ENCODE peak calls at places on chromosome 19, in ten cellular contexts. D is uterus, B is transverse colon, R is epithelial cell of esophagus, I is pancreas, Y is endothelial cell, H is RWPE1, G is IMR-90, K is H9, F is ovary. T is an unnamed sample.

GRCh38 chr19:48390188-48391099 is 907 bp downstream of the KDELR1 start:
- DNase-seq in D (peak), B (peak), R (peak), I (peak), Y (peak), H (peak), G (peak), K (peak), F (peak), T (peak)

GRCh38 chr19:44111910-44112463 is 1.2 kb upstream of the ZNF225 start:
- DNase-seq in D (no peak), B (no peak), R (peak), I (no peak), Y (peak), H (peak), G (peak), K (peak), F (no peak), T (peak)

GRCh38 chr19:18433039-18433691 is 4.8 kb downstream of the ISYNA1 start:
- DNase-seq in D (peak), B (no peak), R (no peak), I (no peak), Y (no peak), H (no peak), G (no peak), K (peak), F (peak), T (no peak)

GRCh38 chr19:55642153-55643002 is 1.1 kb upstream of the ZNF581 start:
- DNase-seq in D (no peak), B (peak), R (peak), I (no peak), Y (no peak), H (no peak), G (no peak), K (no peak), F (peak), T (no peak)

GRCh38 chr19:39293394-39293793 is 2.8 kb upstream of the IFNL1 start:
- DNase-seq in D (no peak), B (no peak), R (no peak), I (peak), Y (no peak), H (no peak), G (no peak), K (no peak), F (no peak), T (no peak)

GRCh38 chr19:44576843-44577565 is 36.4 kb upstream of the IGSF23 start:
- DNase-seq in D (no peak), B (peak), R (peak), I (no peak), Y (peak), H (peak), G (peak), K (peak), F (no peak), T (peak)

GRCh38 chr19:45917421-45918091 is 3.0 kb upstream of the NANOS2 start:
- DNase-seq in D (no peak), B (no peak), R (no peak), I (no peak), Y (no peak), H (no peak), G (no peak), K (no peak), F (no peak), T (no peak)

GRCh38 chr19:34306824-34307223 is 52.5 kb downstream of the GARRE1 start:
- DNase-seq in D (no peak), B (no peak), R (no peak), I (no peak), Y (no peak), H (no peak), G (no peak), K (no peak), F (no peak), T (no peak)

GRCh38 chr19:45601115-45601514 is 897 bp downstream of the GPR4 start:
- DNase-seq in D (no peak), B (no peak), R (no peak), I (no peak), Y (peak), H (no peak), G (no peak), K (no peak), F (no peak), T (no peak)

GRCh38 chr19:47761566-47761965 is 16.2 kb downstream of the NOP53 start:
- DNase-seq in D (no peak), B (no peak), R (no peak), I (no peak), Y (no peak), H (no peak), G (no peak), K (no peak), F (no peak), T (no peak)

GRCh38 chr19:38875656-38876345 is 2.3 kb downstream of the RINL start:
- DNase-seq in D (no peak), B (no peak), R (no peak), I (no peak), Y (no peak), H (no peak), G (no peak), K (no peak), F (no peak), T (no peak)

GRCh38 chr19:13053761-13054604 is 48.7 kb downstream of the LYL1 start:
- DNase-seq in D (peak), B (peak), R (peak), I (peak), Y (peak), H (peak), G (peak), K (no peak), F (peak), T (peak)

DNA sequence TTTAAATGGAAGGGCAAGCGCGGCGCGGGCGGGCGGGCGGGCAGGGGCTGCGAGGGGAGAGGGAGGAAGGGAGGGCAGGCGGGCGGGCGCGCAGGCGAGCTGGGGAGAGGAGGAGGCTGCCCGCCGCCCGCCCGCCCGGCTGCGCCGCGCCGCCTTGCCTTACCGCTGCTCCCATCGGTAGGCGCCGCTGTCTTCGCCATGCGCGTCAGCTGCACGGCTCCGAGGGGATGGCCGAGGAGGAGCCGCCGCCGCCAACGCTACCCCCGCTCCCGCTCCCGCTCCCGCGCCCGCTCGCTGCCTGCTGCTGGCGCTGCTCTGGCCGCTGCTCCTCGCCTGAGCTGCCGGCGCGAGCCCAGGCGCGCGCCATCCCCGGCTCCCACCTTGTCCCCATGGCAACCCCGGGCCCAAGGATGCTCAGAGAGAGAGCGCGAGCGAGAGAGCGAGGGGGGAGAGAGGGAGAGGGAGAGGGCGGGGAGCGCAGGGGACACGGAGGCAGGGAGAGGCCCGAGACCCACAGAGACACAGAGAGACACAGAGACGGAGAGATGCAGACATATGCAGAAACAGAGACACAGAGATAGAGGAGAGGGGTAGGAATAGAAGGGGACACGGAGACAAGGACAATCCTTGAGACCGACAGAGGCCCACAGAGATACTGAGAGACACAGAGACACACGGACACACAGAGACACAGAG is 40.3 kb downstream of the DEDD2 start:
- DNase-seq in D (peak), B (peak), R (peak), I (peak), Y (peak), H (peak), G (peak), K (peak), F (peak), T (peak)
- TF ChIP-seq CTCF in D (peak), B (peak), R (peak), I (peak), Y (no peak), H (peak), G (peak), K (peak), F (peak), T (no peak)

DNA sequence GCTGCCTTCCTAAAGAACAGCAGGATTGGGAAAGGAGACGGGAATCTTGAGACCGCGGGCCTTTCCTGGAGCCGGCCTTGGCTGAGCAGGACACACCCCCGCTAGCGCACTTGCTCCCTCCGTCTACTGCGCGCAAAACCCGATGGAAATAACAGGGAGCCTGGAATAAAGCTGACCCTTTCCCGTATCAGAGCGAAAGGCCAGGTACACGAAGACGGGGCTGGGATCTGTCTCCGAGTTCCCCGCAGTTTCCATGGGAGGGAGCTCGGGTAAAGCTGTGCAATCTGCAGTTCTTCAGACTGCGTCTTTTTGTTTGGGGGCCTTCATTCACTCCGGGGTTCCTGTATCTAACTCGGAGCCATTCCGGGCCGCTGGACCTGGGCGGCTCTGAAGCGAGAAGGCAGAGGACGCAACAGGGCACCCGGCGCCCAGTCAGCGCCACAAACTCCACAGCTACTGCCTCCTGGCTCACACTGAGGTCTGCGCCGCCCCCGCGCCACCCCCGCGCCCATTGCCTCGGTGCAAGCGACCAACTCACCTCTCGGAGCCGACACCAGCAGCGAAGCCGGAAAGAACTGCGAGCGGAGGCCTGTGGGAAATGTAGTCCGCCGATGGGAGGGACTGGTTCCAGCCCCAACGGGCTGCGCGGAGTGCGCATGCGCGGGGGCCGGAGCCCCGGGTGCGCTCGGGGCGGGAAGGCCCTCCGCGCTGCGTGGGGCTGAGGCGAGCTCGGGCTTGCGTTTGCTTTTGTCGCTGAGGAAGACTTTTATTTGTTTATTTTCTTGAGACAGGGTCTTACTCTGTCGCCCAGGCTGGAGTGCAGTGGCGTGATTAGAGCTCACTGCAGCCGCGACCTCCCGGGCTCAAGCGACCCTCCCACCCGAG is at the start of gene ZFP14:
- DNase-seq in D (peak), B (peak), R (peak), I (peak), Y (peak), H (peak), G (peak), K (peak), F (peak), T (peak)
- TF ChIP-seq CTCF in D (peak), B (no peak), R (peak), I (no peak), Y (no peak), H (peak), G (peak), K (peak), F (no peak), T (peak)

DNA sequence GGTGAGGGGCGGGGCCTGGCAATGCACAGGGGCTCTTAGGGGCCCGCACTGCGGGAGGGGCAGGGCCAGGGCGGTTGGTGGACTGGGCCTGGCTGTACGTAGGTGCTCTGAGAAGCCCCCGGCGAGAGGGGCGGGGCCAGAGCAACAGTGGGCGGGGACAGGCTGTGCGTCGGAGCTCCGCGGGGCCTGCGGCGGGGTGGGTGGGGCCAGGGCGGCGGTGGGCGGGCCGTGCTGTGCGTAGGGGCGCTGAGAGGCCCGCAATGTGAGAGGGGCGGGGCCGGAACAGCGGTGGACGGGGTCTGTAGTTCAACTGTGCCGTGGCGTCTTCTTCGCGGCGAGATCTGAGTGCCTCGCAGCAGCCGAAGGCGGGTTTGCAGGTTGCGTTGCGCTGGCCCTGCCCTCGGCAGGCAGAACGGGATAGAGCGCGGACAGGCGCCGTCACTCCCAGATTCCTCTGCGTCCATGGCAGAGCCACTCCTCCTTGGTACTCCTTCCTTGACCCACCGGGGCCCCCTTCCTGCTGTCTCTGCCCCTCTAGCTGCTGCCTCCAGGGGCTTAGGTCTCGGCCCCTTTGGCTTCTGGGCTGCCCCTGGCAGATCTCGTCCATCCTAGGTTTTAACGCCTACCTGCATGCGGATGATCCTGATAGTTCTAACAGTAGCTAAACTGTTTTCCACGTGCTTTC is 33.2 kb downstream of the CCNE1 start:
- DNase-seq in D (peak), B (peak), R (peak), I (peak), Y (peak), H (peak), G (peak), K (peak), F (peak), T (peak)
- TF ChIP-seq CTCF in D (no peak), B (no peak), R (no peak), I (no peak), Y (no peak), H (no peak), G (no peak), K (no peak), F (no peak), T (no peak)

GRCh38 chr19:4660181-4660791 is 9.9 kb downstream of the MYDGF start:
- DNase-seq in D (no peak), B (peak), R (peak), I (no peak), Y (peak), H (no peak), G (no peak), K (peak), F (no peak), T (no peak)
- TF ChIP-seq CTCF in D (no peak), B (peak), R (peak), I (no peak), Y (no peak), H (peak), G (no peak), K (peak), F (no peak), T (no peak)

GRCh38 chr19:36067681-36068080 is 13.0 kb downstream of the WDR62 start:
- DNase-seq in D (no peak), B (no peak), R (no peak), I (no peak), Y (no peak), H (no peak), G (no peak), K (no peak), F (no peak), T (no peak)
- TF ChIP-seq CTCF in D (no peak), B (no peak), R (no peak), I (no peak), Y (no peak), H (no peak), G (no peak), K (no peak), F (no peak), T (no peak)

GRCh38 chr19:10855879-10856522 is 7.8 kb downstream of the C19orf38 start:
- DNase-seq in D (no peak), B (no peak), R (peak), I (peak), Y (peak), H (no peak), G (no peak), K (peak), F (no peak), T (no peak)
- TF ChIP-seq CTCF in D (no peak), B (peak), R (peak), I (peak), Y (peak), H (peak), G (peak), K (peak), F (no peak), T (peak)

GRCh38 chr19:1469200-1469935 is 9.6 kb downstream of the C19orf25 start:
- DNase-seq in D (no peak), B (no peak), R (peak), I (peak), Y (no peak), H (no peak), G (no peak), K (no peak), F (no peak), T (no peak)
- TF ChIP-seq CTCF in D (no peak), B (no peak), R (no peak), I (no peak), Y (no peak), H (no peak), G (no peak), K (no peak), F (no peak), T (no peak)

GRCh38 chr19:6481541-6482342 is at the start of gene DENND1C:
- DNase-seq in D (no peak), B (peak), R (no peak), I (no peak), Y (peak), H (no peak), G (no peak), K (peak), F (no peak), T (no peak)
- TF ChIP-seq CTCF in D (no peak), B (peak), R (no peak), I (peak), Y (peak), H (peak), G (peak), K (peak), F (no peak), T (peak)

T was measured in fibroblast of mammary gland.